ENCODE peak calls at places on chromosome 1, in nine cellular contexts. Q is A549; K is stimulated activated naive CD8-positive, alpha-beta T cell treated with anti-CD3 and anti-CD28 coated beads, Interleukin-15, amount 100 ng/mL, for 72 hours; R is activated naive CD8-positive, alpha-beta T cell treated with anti-CD3 and anti-CD28 coated beads, Interleukin-2, amount 50 U/mL, for 24 hours; U is gastroesophageal sphincter; O is pancreas; E is Right ventricle myocardium superior; Y is activated CD8-positive, alpha-beta T cell treated with anti-CD3 and anti-CD28 coated beads, Interleukin-2, amount 10 ng/mL, durations not matched to agents 7 days and 5 days; H is heart left ventricle. W is an unnamed sample.
A peak's percentile ranks its signal among the peaks of the same experiment; 100 is the strongest.

GRCh38 chr1:31926846-31927660 is 11.1 kb downstream of the PTP4A2 start:
- ATAC-seq in Q (no peak), K (no peak), R (no peak), U (no peak), O (no peak), E (no peak), Y (no peak), H (peak; percentile 41), W (no peak)

GRCh38 chr1:52632732-52633290 is at the start of gene SHISAL2A:
- ATAC-seq in Q (peak; percentile 41), K (peak; percentile 55), R (peak; percentile 3), U (peak; percentile 61), O (peak; percentile 83), E (peak; percentile 60), Y (peak; percentile 26), H (peak; percentile 39), W (peak; percentile 35)

GRCh38 chr1:166738873-166739272 is 100.4 kb upstream of the POGK start:
- ATAC-seq in Q (no peak), K (peak; percentile 48), R (peak; percentile 20), U (no peak), O (no peak), E (no peak), Y (no peak), H (no peak), W (no peak)

GRCh38 chr1:89910268-89910667 is 84.6 kb upstream of the ZNF326 start:
- ATAC-seq in Q (no peak), K (no peak), R (no peak), U (no peak), O (no peak), E (no peak), Y (no peak), H (no peak), W (no peak)

GRCh38 chr1:147598631-147599361 is 57.5 kb downstream of the BCL9 start:
- ATAC-seq in Q (peak; percentile 59), K (peak; percentile 37), R (peak; percentile 7), U (peak; percentile 11), O (peak; percentile 17), E (peak; percentile 30), Y (peak; percentile 6), H (peak; percentile 25), W (peak; percentile 3)

GRCh38 chr1:243495442-243496172 is 239.8 kb downstream of the SDCCAG8 start:
- ATAC-seq in Q (no peak), K (no peak), R (no peak), U (peak; percentile 70), O (peak; percentile 37), E (peak; percentile 79), Y (no peak), H (peak; percentile 79), W (peak; percentile 10)

GRCh38 chr1:111471538-111471937 is 2.2 kb upstream of the C1orf162 start:
- ATAC-seq in Q (no peak), K (no peak), R (no peak), U (no peak), O (no peak), E (no peak), Y (no peak), H (no peak), W (peak; percentile 21)

GRCh38 chr1:7223334-7224080 is 438.3 kb downstream of the CAMTA1 start:
- ATAC-seq in Q (peak; percentile 86), K (no peak), R (no peak), U (no peak), O (no peak), E (no peak), Y (no peak), H (no peak), W (no peak)

GRCh38 chr1:173475564-173476196 is 1.5 kb upstream of the PRDX6 start:
- ATAC-seq in Q (no peak), K (peak; percentile 38), R (peak; percentile 30), U (no peak), O (peak; percentile 12), E (no peak), Y (no peak), H (no peak), W (no peak)

GRCh38 chr1:30847358-30847972 is 61.1 kb downstream of the SDC3 start:
- ATAC-seq in Q (no peak), K (no peak), R (no peak), U (peak; percentile 86), O (peak; percentile 89), E (peak; percentile 76), Y (no peak), H (peak; percentile 91), W (no peak)

GRCh38 chr1:112272101-112272772 is 123.8 kb upstream of the CTTNBP2NL start:
- ATAC-seq in Q (no peak), K (no peak), R (no peak), U (peak; percentile 39), O (no peak), E (no peak), Y (no peak), H (no peak), W (no peak)

GRCh38 chr1:223248001-223248786 is 105.1 kb upstream of the TLR5 start:
- ATAC-seq in Q (no peak), K (peak; percentile 4), R (no peak), U (no peak), O (peak; percentile 68), E (no peak), Y (peak; percentile 8), H (no peak), W (no peak)

GRCh38 chr1:11731719-11732283 is 4.1 kb upstream of the AGTRAP start:
- ATAC-seq in Q (no peak), K (no peak), R (no peak), U (peak; percentile 66), O (no peak), E (peak; percentile 58), Y (peak; percentile 25), H (peak; percentile 68), W (no peak)

GRCh38 chr1:8702121-8702520 is 115.3 kb downstream of the RERE start:
- ATAC-seq in Q (peak; percentile 24), K (no peak), R (no peak), U (no peak), O (peak; percentile 67), E (no peak), Y (no peak), H (no peak), W (no peak)

GRCh38 chr1:155077758-155078495 is 710 bp upstream of the EFNA3 start:
- ATAC-seq in Q (no peak), K (no peak), R (no peak), U (no peak), O (no peak), E (no peak), Y (no peak), H (no peak), W (no peak)

GRCh38 chr1:54950361-54951163 is 29.9 kb upstream of the TMEM61 start:
- ATAC-seq in Q (peak; percentile 91), K (peak; percentile 61), R (peak; percentile 7), U (peak; percentile 89), O (peak; percentile 93), E (peak; percentile 95), Y (peak; percentile 63), H (peak; percentile 85), W (no peak)

GRCh38 chr1:27403065-27403726 is 10.8 kb downstream of the GPR3 start:
- ATAC-seq in Q (peak; percentile 24), K (peak; percentile 65), R (peak; percentile 64), U (peak; percentile 62), O (peak; percentile 6), E (peak; percentile 55), Y (peak; percentile 61), H (peak; percentile 46), W (peak; percentile 91)

GRCh38 chr1:113976609-113977278 is 2.5 kb upstream of the OLFML3 start:
- ATAC-seq in Q (peak; percentile 73), K (no peak), R (no peak), U (no peak), O (no peak), E (peak; percentile 20), Y (no peak), H (peak; percentile 26), W (peak; percentile 15)

GRCh38 chr1:111463029-111463683 is 10.6 kb upstream of the C1orf162 start:
- ATAC-seq in Q (no peak), K (no peak), R (no peak), U (no peak), O (peak; percentile 85), E (no peak), Y (no peak), H (peak; percentile 35), W (no peak)

GRCh38 chr1:245156736-245157505 is 2.1 kb downstream of the KIF26B start:
- ATAC-seq in Q (no peak), K (peak; percentile 11), R (peak; percentile 35), U (peak; percentile 14), O (peak; percentile 14), E (no peak), Y (no peak), H (no peak), W (no peak)

GRCh38 chr1:190436615-190437014 is 41.0 kb downstream of the BRINP3 start:
- ATAC-seq in Q (peak; percentile 64), K (no peak), R (no peak), U (no peak), O (no peak), E (no peak), Y (no peak), H (no peak), W (no peak)

GRCh38 chr1:205988585-205988995 is 14.6 kb downstream of the RAB7B start:
- ATAC-seq in Q (peak; percentile 46), K (no peak), R (no peak), U (no peak), O (no peak), E (no peak), Y (no peak), H (peak; percentile 31), W (no peak)

GRCh38 chr1:151156515-151156819 is at the start of gene TNFAIP8L2:
- ATAC-seq in Q (peak; percentile 82), K (peak; percentile 86), R (peak; percentile 78), U (no peak), O (peak; percentile 38), E (peak; percentile 71), Y (peak; percentile 89), H (peak; percentile 69), W (peak; percentile 94)

GRCh38 chr1:2236695-2237677 is 8.9 kb downstream of the SKI start:
- ATAC-seq in Q (no peak), K (peak; percentile 40), R (no peak), U (no peak), O (no peak), E (no peak), Y (peak; percentile 15), H (no peak), W (no peak)

W was measured in stimulated activated memory B cell treated with anti-CD40 and anti-IgM and Interleukin-4, amounts not matched to agents 10 μg/mL and 1 μg/mL and 100 μg/mL, for 72 hours.